ENCODE peak calls at places on chromosomes 2 and 18, in six cellular contexts. G, L, V, Q, P and E are unnamed samples.

GRCh38 chr2:233497692-233498091 is 68.9 kb downstream of the USP40 start:
- DNase-seq in G (no peak), L (no peak), V (no peak), Q (no peak), P (no peak), E (no peak)

GRCh38 chr2:58336416-58336815 is 95.3 kb upstream of the FANCL start:
- DNase-seq in G (no peak), L (no peak), V (no peak), Q (no peak), P (no peak), E (no peak)

GRCh38 chr2:39837856-39838453 is 58.9 kb upstream of the THUMPD2 start:
- DNase-seq in G (peak; percentile 75), L (no peak), V (peak; percentile 42), Q (no peak), P (peak; percentile 40), E (peak; percentile 68)

GRCh38 chr2:196431957-196432356 is 207.6 kb upstream of the CCDC150 start:
- DNase-seq in G (peak; percentile 56), L (no peak), V (no peak), Q (no peak), P (peak; percentile 34), E (peak; percentile 19)

GRCh38 chr2:137764638-137765037 is 199.6 kb upstream of the HNMT start:
- DNase-seq in G (no peak), L (no peak), V (no peak), Q (no peak), P (no peak), E (peak; percentile 2)

GRCh38 chr2:60517441-60517840 is 36.0 kb downstream of the BCL11A start:
- DNase-seq in G (no peak), L (no peak), V (no peak), Q (no peak), P (no peak), E (no peak)

GRCh38 chr2:57936216-57936615 is 110.4 kb upstream of the VRK2 start:
- DNase-seq in G (no peak), L (no peak), V (peak; percentile 23), Q (no peak), P (peak; percentile 3), E (peak; percentile 44)

GRCh38 chr2:65917990-65918389 is 485.6 kb upstream of the SPRED2 start:
- DNase-seq in G (no peak), L (no peak), V (no peak), Q (no peak), P (peak; percentile 14), E (no peak)

GRCh38 chr2:219509780-219510511 is 4.3 kb upstream of the ASIC4 start:
- DNase-seq in G (peak; percentile 61), L (peak; percentile 58), V (no peak), Q (no peak), P (peak; percentile 49), E (peak; percentile 57)

GRCh38 chr2:12560618-12561017 is 156.1 kb upstream of the TRIB2 start:
- DNase-seq in G (no peak), L (no peak), V (no peak), Q (no peak), P (no peak), E (no peak)

GRCh38 chr2:231615058-231615671 is 22.5 kb downstream of the TEX44 start:
- DNase-seq in G (no peak), L (no peak), V (no peak), Q (no peak), P (no peak), E (no peak)

GRCh38 chr2:239131521-239131920 is 269.3 kb downstream of the HDAC4 start:
- DNase-seq in G (no peak), L (no peak), V (no peak), Q (no peak), P (no peak), E (no peak)

GRCh38 chr2:7825591-7826312 is 856.1 kb upstream of the ID2 start:
- DNase-seq in G (peak; percentile 96), L (no peak), V (peak; percentile 99), Q (no peak), P (no peak), E (peak; percentile 91)

GRCh38 chr2:181790716-181791649 is 100.5 kb upstream of the ITPRID2 start:
- DNase-seq in G (peak; percentile 95), L (no peak), V (peak; percentile 97), Q (no peak), P (peak; percentile 81), E (peak; percentile 97)

GRCh38 chr2:204332706-204333105 is 212.6 kb upstream of the PARD3B start:
- DNase-seq in G (peak; percentile 21), L (no peak), V (no peak), Q (no peak), P (no peak), E (no peak)

GRCh38 chr2:127611076-127611925 is 34.7 kb upstream of the GPR17 start:
- DNase-seq in G (no peak), L (peak; percentile 9), V (no peak), Q (peak; percentile 32), P (no peak), E (no peak)

GRCh38 chr18:13240060-13240725 is 21.6 kb downstream of the LDLRAD4 start:
- DNase-seq in G (no peak), L (no peak), V (no peak), Q (no peak), P (no peak), E (no peak)

GRCh38 chr2:133342283-133342895 is 225.9 kb downstream of the NCKAP5 start:
- DNase-seq in G (no peak), L (no peak), V (no peak), Q (no peak), P (no peak), E (no peak)

GRCh38 chr2:2178921-2179320 is 152.2 kb downstream of the MYT1L start:
- DNase-seq in G (no peak), L (no peak), V (no peak), Q (no peak), P (no peak), E (no peak)

DNA sequence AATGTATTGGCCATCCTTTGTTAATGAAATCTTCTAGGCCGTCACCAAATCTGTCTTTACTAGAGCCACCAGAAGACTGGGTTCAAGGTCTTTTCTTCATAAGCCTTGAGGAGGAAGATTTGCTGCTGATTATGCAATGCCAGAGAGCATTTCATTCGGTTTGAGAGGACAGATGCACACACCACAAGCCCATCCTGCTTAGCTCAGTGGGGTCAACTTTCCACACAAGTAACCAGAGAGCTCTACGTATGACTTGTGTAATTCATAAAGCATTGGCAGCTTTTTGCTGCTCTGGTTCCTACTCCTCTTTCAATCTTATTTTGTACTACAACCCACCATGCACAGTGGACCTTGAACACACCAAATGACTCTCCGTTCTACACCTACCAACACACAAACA is 106.9 kb downstream of the OSR1 start:
- DNase-seq in G (no peak), L (no peak), V (no peak), Q (no peak), P (peak; percentile 54), E (no peak)
- H3K4me3 ChIP-seq in G (no peak overlapping the region), L (no peak overlapping the region), V (no peak overlapping the region), Q (no peak overlapping the region), P (no peak overlapping the region), E (no peak overlapping the region)

DNA sequence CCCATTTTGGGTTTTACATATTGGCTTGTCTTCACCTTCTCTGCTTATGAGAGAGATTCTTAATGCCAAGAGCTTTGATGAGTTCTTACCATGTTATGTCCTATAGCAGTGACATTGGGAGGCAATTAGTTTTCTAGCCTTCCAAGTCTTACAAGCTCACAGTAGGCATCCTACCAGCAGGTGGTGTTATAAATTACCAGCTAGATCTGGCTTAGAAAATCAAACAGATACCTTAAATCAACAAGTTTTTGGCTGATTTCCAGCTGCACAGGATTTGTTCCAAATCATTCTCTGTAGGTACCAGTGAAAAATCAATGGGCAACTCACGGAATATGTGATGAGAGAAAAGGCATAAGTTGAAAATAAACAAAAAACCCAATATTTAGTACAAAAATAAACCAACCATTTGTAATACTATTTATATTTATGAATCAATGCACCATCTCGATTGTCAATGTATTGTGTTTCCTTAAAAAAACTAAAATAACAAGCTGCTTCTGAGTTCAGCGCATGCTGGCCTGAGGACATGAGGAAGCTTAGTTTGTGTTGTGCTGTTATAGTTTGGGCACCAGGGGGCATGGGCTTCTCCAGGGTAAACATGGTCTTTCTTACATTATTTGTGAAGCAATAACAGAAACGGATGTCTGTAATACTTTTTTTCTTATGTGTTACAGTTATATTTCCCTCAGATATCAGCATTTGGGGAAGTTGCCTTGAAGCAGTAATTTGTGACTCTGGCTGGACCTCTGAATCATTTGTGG is 34.1 kb upstream of the NXPH2 start:
- DNase-seq in G (peak; percentile 42), L (no peak), V (no peak), Q (no peak), P (no peak), E (peak; percentile 22)
- TF ChIP-seq CTCF in G (peak; percentile 59), L (no peak), V (peak; percentile 21), Q (peak; percentile 19), P (no peak), E (peak; percentile 21)

DNA sequence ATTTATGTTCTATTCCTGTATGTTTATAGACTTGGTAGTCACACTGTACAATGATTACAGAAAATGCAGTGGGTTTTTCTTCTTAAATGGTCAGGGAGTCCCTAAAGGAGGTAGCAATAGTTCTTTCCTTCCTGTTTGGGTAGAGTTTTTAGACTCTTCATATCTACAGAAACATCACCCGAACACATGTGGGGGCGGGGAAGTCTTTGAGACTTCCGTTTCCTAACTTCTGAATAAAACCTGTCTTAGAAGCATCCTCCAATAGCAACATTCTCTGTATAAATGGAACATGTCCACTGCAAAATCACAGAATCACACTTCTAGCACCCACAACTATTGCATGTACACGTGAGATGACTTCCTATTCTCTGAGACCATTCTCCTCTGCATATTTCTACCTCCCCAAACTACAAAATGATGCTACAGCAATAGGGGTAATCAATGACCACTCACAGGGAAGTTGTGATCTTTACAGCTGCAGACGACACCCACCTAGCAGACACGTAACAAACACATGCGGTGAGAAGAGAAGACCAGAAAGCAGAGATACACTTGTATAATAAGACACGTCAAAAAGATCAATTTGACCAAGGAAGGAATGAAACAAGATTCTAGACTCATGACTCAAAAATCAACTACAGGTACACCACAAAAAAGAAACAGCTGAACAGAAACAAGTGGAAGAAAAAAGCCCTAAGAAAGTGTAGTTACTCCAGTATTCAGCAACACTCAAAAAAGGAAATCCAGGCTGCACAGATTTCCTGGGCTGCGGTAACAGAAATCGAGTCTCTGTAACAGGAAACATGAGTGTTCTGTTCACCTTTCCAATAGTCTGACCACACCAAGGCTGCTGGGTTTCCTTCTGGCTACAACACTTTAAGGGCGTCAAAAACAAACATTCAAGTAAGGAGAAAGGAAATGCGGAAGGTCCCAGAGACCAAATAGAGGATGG is 120.4 kb downstream of the ZNF516 start:
- DNase-seq in G (no peak), L (no peak), V (no peak), Q (no peak), P (no peak), E (no peak)
- H3K4me3 ChIP-seq in G (no peak overlapping the region), L (no peak overlapping the region), V (no peak overlapping the region), Q (no peak overlapping the region), P (no peak overlapping the region), E (no peak overlapping the region)

GRCh38 chr2:61658841-61659780 is 121.0 kb upstream of the XPO1 start:
- DNase-seq in G (peak; percentile 67), L (peak; percentile 20), V (peak; percentile 21), Q (no peak), P (peak; percentile 65), E (peak; percentile 42)

GRCh38 chr2:61662990-61663389 is 124.8 kb upstream of the XPO1 start:
- DNase-seq in G (no peak), L (no peak), V (no peak), Q (no peak), P (no peak), E (peak; percentile 28)

GRCh38 chr2:61660511-61661388 is 122.6 kb upstream of the XPO1 start:
- DNase-seq in G (peak; percentile 14), L (peak; percentile 30), V (no peak), Q (no peak), P (no peak), E (no peak)

DNA sequence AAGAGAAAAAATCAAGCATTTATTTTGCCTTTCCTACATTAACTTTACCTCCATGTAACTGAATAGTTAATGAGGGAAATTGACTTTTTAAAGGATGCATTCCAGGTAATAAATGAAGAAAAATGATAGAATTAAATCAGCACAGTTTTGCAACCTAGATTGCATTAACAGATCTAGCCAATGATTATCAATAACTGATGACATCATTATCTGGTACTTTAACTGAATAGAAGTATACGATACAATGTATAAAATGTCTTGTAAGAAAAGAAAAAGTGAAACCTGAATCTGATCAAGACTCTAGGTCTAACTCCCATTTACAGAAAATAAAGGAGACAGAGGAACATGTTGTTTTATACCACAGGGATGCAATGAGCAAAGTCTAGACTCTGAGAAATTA is 126.0 kb upstream of the XPO1 start:
- DNase-seq in G (no peak), L (no peak), V (no peak), Q (no peak), P (no peak), E (no peak)
- TF ChIP-seq CTCF in G (no peak), L (no peak), V (no peak), Q (no peak), P (no peak), E (no peak)